ENCODE peak calls at places on chromosome 1, in six cellular contexts. One of them, this sample, is unnamed.

GRCh38 chr1:45205910-45206721 is at the start of gene ZSWIM5:
- DNase-seq in CD8-positive, alpha-beta T cell: peak; percentile 61
- DNase-seq in upper lobe of right lung: peak; percentile 88
- DNase-seq in stomach: peak; percentile 77
- DNase-seq in hepatocyte: peak; percentile 84
- DNase-seq in IMR-90: peak; percentile 42
- DNase-seq in this sample: peak; percentile 43

GRCh38 chr1:204359474-204360255 is at the start of gene PLEKHA6:
- DNase-seq in CD8-positive, alpha-beta T cell: no peak
- DNase-seq in upper lobe of right lung: no peak
- DNase-seq in stomach: no peak
- DNase-seq in hepatocyte: peak; percentile 52
- DNase-seq in IMR-90: peak; percentile 66
- DNase-seq in this sample: no peak

GRCh38 chr1:222064388-222065201 is 322.7 kb upstream of the DUSP10 start:
- DNase-seq in CD8-positive, alpha-beta T cell: no peak
- DNase-seq in upper lobe of right lung: no peak
- DNase-seq in stomach: no peak
- DNase-seq in hepatocyte: no peak
- DNase-seq in IMR-90: peak; percentile 87
- DNase-seq in this sample: no peak

GRCh38 chr1:31598980-31599379 is 18.5 kb upstream of the HCRTR1 start:
- DNase-seq in CD8-positive, alpha-beta T cell: no peak
- DNase-seq in upper lobe of right lung: peak; percentile 12
- DNase-seq in stomach: no peak
- DNase-seq in hepatocyte: no peak
- DNase-seq in IMR-90: no peak
- DNase-seq in this sample: no peak

GRCh38 chr1:26697441-26697977 is 1.7 kb downstream of the ARID1A start:
- DNase-seq in CD8-positive, alpha-beta T cell: no peak
- DNase-seq in upper lobe of right lung: no peak
- DNase-seq in stomach: no peak
- DNase-seq in hepatocyte: peak; percentile 21
- DNase-seq in IMR-90: no peak
- DNase-seq in this sample: no peak

GRCh38 chr1:119885903-119886783 is 10.2 kb downstream of the ADAM30 start:
- DNase-seq in CD8-positive, alpha-beta T cell: peak; percentile 50
- DNase-seq in upper lobe of right lung: peak; percentile 77
- DNase-seq in stomach: peak; percentile 74
- DNase-seq in hepatocyte: peak; percentile 45
- DNase-seq in IMR-90: peak; percentile 39
- DNase-seq in this sample: no peak

GRCh38 chr1:186214816-186215215 is 160.2 kb downstream of the TPR start:
- DNase-seq in CD8-positive, alpha-beta T cell: no peak
- DNase-seq in upper lobe of right lung: no peak
- DNase-seq in stomach: no peak
- DNase-seq in hepatocyte: no peak
- DNase-seq in IMR-90: peak; percentile 14
- DNase-seq in this sample: no peak

GRCh38 chr1:163337631-163338030 is 15.9 kb downstream of the NUF2 start:
- DNase-seq in CD8-positive, alpha-beta T cell: no peak
- DNase-seq in upper lobe of right lung: no peak
- DNase-seq in stomach: no peak
- DNase-seq in hepatocyte: no peak
- DNase-seq in IMR-90: peak; percentile 80
- DNase-seq in this sample: no peak

GRCh38 chr1:107964397-107965111 is 426 bp downstream of the VAV3 start:
- DNase-seq in CD8-positive, alpha-beta T cell: peak; percentile 29
- DNase-seq in upper lobe of right lung: peak; percentile 67
- DNase-seq in stomach: peak; percentile 37
- DNase-seq in hepatocyte: peak; percentile 28
- DNase-seq in IMR-90: no peak
- DNase-seq in this sample: peak; percentile 47

GRCh38 chr1:206890690-206891089 is 6.6 kb upstream of the IL24 start:
- DNase-seq in CD8-positive, alpha-beta T cell: no peak
- DNase-seq in upper lobe of right lung: no peak
- DNase-seq in stomach: no peak
- DNase-seq in hepatocyte: no peak
- DNase-seq in IMR-90: peak; percentile 84
- DNase-seq in this sample: no peak

GRCh38 chr1:17513131-17513530 is 26.4 kb upstream of the ARHGEF10L start:
- DNase-seq in CD8-positive, alpha-beta T cell: no peak
- DNase-seq in upper lobe of right lung: no peak
- DNase-seq in stomach: no peak
- DNase-seq in hepatocyte: no peak
- DNase-seq in IMR-90: no peak
- DNase-seq in this sample: no peak

GRCh38 chr1:2275796-2276536 is 47.8 kb downstream of the SKI start:
- DNase-seq in CD8-positive, alpha-beta T cell: no peak
- DNase-seq in upper lobe of right lung: peak; percentile 80
- DNase-seq in stomach: no peak
- DNase-seq in hepatocyte: peak; percentile 67
- DNase-seq in IMR-90: peak; percentile 49
- DNase-seq in this sample: no peak

GRCh38 chr1:247740721-247741120 is 2.3 kb downstream of the OR14K1 start:
- DNase-seq in CD8-positive, alpha-beta T cell: no peak
- DNase-seq in upper lobe of right lung: no peak
- DNase-seq in stomach: no peak
- DNase-seq in hepatocyte: no peak
- DNase-seq in IMR-90: peak; percentile 21
- DNase-seq in this sample: no peak

GRCh38 chr1:25804244-25804963 is 4.4 kb downstream of the SELENON start:
- DNase-seq in CD8-positive, alpha-beta T cell: no peak
- DNase-seq in upper lobe of right lung: no peak
- DNase-seq in stomach: no peak
- DNase-seq in hepatocyte: no peak
- DNase-seq in IMR-90: no peak
- DNase-seq in this sample: no peak

GRCh38 chr1:14267991-14268390 is 330.5 kb upstream of the KAZN start:
- DNase-seq in CD8-positive, alpha-beta T cell: no peak
- DNase-seq in upper lobe of right lung: no peak
- DNase-seq in stomach: no peak
- DNase-seq in hepatocyte: peak; percentile 40
- DNase-seq in IMR-90: no peak
- DNase-seq in this sample: no peak

GRCh38 chr1:203985676-203986075 is 87.2 kb upstream of the SOX13 start:
- DNase-seq in CD8-positive, alpha-beta T cell: no peak
- DNase-seq in upper lobe of right lung: no peak
- DNase-seq in stomach: no peak
- DNase-seq in hepatocyte: no peak
- DNase-seq in IMR-90: no peak
- DNase-seq in this sample: no peak

GRCh38 chr1:35062518-35063196 is 16.5 kb upstream of the ZMYM1 start:
- DNase-seq in CD8-positive, alpha-beta T cell: no peak
- DNase-seq in upper lobe of right lung: no peak
- DNase-seq in stomach: no peak
- DNase-seq in hepatocyte: no peak
- DNase-seq in IMR-90: peak; percentile 36
- DNase-seq in this sample: no peak

GRCh38 chr1:41432481-41433280 is 51.8 kb downstream of the EDN2 start:
- DNase-seq in CD8-positive, alpha-beta T cell: peak; percentile 73
- DNase-seq in upper lobe of right lung: peak; percentile 94
- DNase-seq in stomach: peak; percentile 89
- DNase-seq in hepatocyte: peak; percentile 87
- DNase-seq in IMR-90: peak; percentile 76
- DNase-seq in this sample: peak; percentile 82

GRCh38 chr1:26799479-26800133 is 11.9 kb downstream of the PIGV start:
- DNase-seq in CD8-positive, alpha-beta T cell: peak; percentile 20
- DNase-seq in upper lobe of right lung: no peak
- DNase-seq in stomach: no peak
- DNase-seq in hepatocyte: peak; percentile 47
- DNase-seq in IMR-90: peak; percentile 81
- DNase-seq in this sample: no peak

GRCh38 chr1:43849670-43850069 is 83.9 kb upstream of the ARTN start:
- DNase-seq in CD8-positive, alpha-beta T cell: no peak
- DNase-seq in upper lobe of right lung: no peak
- DNase-seq in stomach: no peak
- DNase-seq in hepatocyte: no peak
- DNase-seq in IMR-90: no peak
- DNase-seq in this sample: no peak

DNA sequence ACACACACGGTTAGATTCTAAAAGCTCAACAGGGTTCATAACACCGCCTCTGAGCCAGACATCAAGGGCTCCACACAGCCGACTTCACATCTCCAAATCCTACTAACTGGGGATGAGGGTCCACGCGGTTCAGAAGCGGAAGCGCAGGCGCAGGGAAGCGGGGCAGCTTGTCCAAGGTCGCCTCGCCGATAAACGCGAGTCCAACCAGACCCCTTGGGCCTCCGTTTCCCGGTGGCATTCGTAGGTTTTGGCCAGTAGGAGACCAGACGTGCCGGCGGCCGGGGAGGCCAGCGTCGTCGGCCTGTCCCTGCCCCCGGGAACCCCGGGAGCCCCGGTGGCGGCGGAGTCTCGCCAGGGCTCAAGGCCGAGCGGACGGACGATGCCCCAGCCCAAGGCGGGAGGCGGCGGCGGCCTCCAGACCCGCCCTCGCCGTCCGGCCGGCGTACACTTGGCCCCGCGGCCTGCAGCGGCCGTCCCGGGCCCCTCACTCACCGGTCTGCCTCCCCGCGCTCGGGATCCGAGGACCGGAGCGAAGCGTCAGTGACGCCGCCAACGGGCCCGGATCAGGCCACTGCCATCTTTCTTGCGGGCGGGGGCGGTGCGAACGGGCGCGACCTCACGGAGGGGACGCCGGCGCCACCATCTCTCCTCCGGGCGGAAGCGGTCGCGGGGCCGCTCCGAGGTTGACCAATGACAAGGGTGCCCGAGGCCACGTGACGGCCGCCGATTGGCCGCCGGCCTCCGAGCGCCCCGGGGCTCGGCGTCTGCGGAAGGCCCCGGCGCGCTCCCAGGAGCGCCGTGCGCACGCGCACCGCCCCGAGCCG is at the start of gene SDF4:
- DNase-seq in CD8-positive, alpha-beta T cell: peak; percentile 96
- DNase-seq in upper lobe of right lung: peak; percentile 99
- DNase-seq in stomach: peak; percentile 98
- DNase-seq in hepatocyte: peak; percentile 99
- DNase-seq in IMR-90: peak; percentile 95
- DNase-seq in this sample: peak; percentile 94
- TF ChIP-seq CTCF in CD8-positive, alpha-beta T cell: no peak
- TF ChIP-seq CTCF in upper lobe of right lung: no peak
- TF ChIP-seq CTCF in stomach: peak; percentile 4
- TF ChIP-seq CTCF in hepatocyte: no peak
- TF ChIP-seq CTCF in IMR-90: no peak
- TF ChIP-seq CTCF in this sample: no peak

DNA sequence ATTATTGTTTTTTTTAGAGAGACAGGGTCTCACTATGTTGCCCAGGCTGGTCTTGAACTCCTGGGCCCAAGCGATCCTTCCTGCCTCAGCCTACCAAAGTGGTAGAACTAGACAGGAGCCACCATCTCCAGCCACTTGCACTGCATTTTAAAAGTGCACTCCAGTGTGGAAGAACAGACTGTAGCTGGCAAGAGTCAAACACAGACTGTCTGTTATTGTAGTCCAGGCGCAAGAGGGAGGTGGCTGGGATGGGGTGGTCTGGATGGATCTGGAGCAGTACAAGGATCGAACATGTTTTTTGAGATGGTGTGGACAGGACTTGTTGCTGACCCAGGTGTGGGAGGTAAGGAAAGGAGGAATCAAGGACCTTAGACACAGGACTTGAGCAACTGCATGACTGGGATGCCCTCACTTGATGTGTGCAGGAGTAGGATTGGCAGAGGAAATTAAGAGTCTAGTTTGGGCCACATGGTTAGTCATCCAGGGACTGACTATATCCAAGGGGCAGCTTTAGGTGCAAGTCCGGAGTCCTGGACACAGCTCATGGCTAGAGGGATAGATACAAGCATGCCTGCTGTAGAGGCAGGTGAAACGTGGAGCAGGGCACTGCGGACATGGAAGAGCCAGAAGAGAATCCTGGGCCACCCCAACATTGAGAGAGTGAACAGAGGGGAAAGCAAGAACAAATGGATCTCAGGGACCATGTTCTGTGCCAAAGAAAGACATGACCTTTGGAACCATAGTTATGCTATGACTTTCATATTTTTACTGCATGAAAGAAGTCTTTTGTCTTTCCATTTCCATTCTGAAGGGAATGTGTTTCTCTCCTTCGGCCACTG is 42.0 kb downstream of the ELK4 start:
- DNase-seq in CD8-positive, alpha-beta T cell: no peak
- DNase-seq in upper lobe of right lung: no peak
- DNase-seq in stomach: no peak
- DNase-seq in hepatocyte: no peak
- DNase-seq in IMR-90: no peak
- DNase-seq in this sample: no peak
- TF ChIP-seq CTCF in CD8-positive, alpha-beta T cell: no peak
- TF ChIP-seq CTCF in upper lobe of right lung: no peak
- TF ChIP-seq CTCF in stomach: no peak
- TF ChIP-seq CTCF in hepatocyte: no peak
- TF ChIP-seq CTCF in IMR-90: no peak
- TF ChIP-seq CTCF in this sample: no peak

GRCh38 chr1:118564961-118565360 is 379.9 kb upstream of the SPAG17 start:
- DNase-seq in CD8-positive, alpha-beta T cell: no peak
- DNase-seq in upper lobe of right lung: no peak
- DNase-seq in stomach: no peak
- DNase-seq in hepatocyte: no peak
- DNase-seq in IMR-90: no peak
- DNase-seq in this sample: no peak

DNA sequence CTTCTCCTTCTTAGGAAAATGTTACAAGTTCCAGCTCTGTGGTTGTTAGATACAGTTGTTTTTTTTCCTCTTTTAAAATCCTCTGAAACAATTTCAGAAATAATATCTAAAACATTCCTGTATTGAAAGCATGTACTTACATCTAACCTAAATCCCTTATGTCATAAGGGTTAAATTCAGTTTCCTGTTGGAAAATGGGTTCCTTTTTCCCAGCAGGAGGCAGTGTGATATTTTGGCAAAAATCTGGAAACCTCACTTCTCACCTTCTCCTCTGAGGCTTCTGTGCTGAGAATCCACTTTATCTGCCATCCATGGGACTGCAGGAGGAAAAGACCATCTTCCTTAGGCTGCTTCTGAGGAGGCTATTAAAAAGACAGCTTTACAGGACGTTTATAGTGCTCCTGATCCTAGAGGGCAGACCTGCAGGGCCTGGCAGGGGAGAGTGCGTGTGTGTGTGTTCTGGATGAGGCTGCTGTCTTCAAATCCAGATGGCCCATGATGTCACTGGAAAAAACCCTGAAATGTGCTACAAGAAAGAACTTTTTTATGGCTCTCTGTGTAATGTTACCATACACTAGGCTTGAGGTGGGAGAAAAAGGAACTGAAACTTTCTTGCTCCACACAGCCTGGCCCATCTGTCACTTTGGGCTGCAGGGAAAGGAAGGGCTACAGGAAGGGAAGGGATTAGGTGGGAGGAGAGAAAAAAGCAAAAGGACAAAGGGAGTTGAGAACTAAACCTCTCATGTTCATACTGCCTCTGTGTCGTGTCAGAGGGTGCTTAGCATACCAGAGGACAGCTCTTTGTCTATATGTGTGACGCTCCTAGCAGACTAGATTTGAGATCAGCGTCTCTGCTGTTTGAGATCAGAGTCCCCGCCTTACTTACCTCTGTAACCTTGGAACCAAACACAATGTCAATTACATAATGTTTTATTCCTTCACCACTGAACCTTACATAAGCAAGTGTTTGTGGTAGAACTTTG is 379.2 kb upstream of the SPAG17 start:
- DNase-seq in CD8-positive, alpha-beta T cell: no peak
- DNase-seq in upper lobe of right lung: no peak
- DNase-seq in stomach: no peak
- DNase-seq in hepatocyte: peak; percentile 68
- DNase-seq in IMR-90: no peak
- DNase-seq in this sample: no peak
- TF ChIP-seq CTCF in CD8-positive, alpha-beta T cell: no peak
- TF ChIP-seq CTCF in upper lobe of right lung: no peak
- TF ChIP-seq CTCF in stomach: no peak
- TF ChIP-seq CTCF in hepatocyte: peak; percentile 32
- TF ChIP-seq CTCF in IMR-90: no peak
- TF ChIP-seq CTCF in this sample: no peak

GRCh38 chr1:81549588-81550127 is 251.1 kb upstream of the ADGRL2 start:
- DNase-seq in CD8-positive, alpha-beta T cell: no peak
- DNase-seq in upper lobe of right lung: no peak
- DNase-seq in stomach: no peak
- DNase-seq in hepatocyte: peak; percentile 48
- DNase-seq in IMR-90: peak; percentile 52
- DNase-seq in this sample: no peak
- TF ChIP-seq CTCF in CD8-positive, alpha-beta T cell: no peak
- TF ChIP-seq CTCF in upper lobe of right lung: peak; percentile 51
- TF ChIP-seq CTCF in stomach: peak; percentile 33
- TF ChIP-seq CTCF in hepatocyte: peak; percentile 46
- TF ChIP-seq CTCF in IMR-90: peak; percentile 65
- TF ChIP-seq CTCF in this sample: no peak